ENCODE peak calls at places on chromosome 16, in nine cellular contexts. Y is left colon, O is NCI-H345, V is GM04503, U is OCI-LY7, T is activated B cell treated with CpG ODN at 0.5 μM for 24 hours, L is brain microvascular endothelial cell, J is NCI-H526, Z is activated gamma-delta T cell. C is an unnamed sample.

GRCh38 chr16:12540290-12540689 is 263.4 kb downstream of the CPPED1 start:
- DNase-seq in Y (no peak), O (no peak), V (no peak), U (no peak), T (no peak), L (no peak), J (no peak), Z (no peak), C (no peak)

GRCh38 chr16:85029413-85029794 is 1.8 kb downstream of the KIAA0513 start:
- DNase-seq in Y (no peak), O (no peak), V (no peak), U (no peak), T (no peak), L (no peak), J (no peak), Z (no peak), C (peak; percentile 78)

GRCh38 chr16:65214196-65214595 is 92.3 kb upstream of the CDH11 start:
- DNase-seq in Y (no peak), O (no peak), V (no peak), U (no peak), T (no peak), L (no peak), J (no peak), Z (no peak), C (no peak)

GRCh38 chr16:57675752-57676623 is 7.9 kb downstream of the ADGRG3 start:
- DNase-seq in Y (no peak), O (no peak), V (no peak), U (no peak), T (no peak), L (no peak), J (no peak), Z (no peak), C (no peak)

GRCh38 chr16:78704421-78704820 is 605.0 kb downstream of the WWOX start:
- DNase-seq in Y (no peak), O (no peak), V (no peak), U (no peak), T (no peak), L (no peak), J (peak; percentile 28), Z (no peak), C (no peak)

GRCh38 chr16:20348365-20349185 is 3.9 kb downstream of the UMOD start:
- DNase-seq in Y (peak; percentile 27), O (peak; percentile 54), V (no peak), U (no peak), T (no peak), L (no peak), J (no peak), Z (no peak), C (no peak)

GRCh38 chr16:67969286-67970039 is 1.0 kb upstream of the SLC12A4 start:
- DNase-seq in Y (peak; percentile 20), O (no peak), V (no peak), U (no peak), T (no peak), L (no peak), J (no peak), Z (no peak), C (no peak)

GRCh38 chr16:82199209-82199608 is 29.2 kb upstream of the MPHOSPH6 start:
- DNase-seq in Y (no peak), O (no peak), V (no peak), U (no peak), T (no peak), L (no peak), J (no peak), Z (no peak), C (no peak)

GRCh38 chr16:86093801-86094750 is 195.1 kb downstream of the IRF8 start:
- DNase-seq in Y (no peak), O (no peak), V (no peak), U (no peak), T (no peak), L (no peak), J (no peak), Z (no peak), C (no peak)

GRCh38 chr16:48013476-48013875 is 142.3 kb downstream of the ABCC12 start:
- DNase-seq in Y (no peak), O (no peak), V (no peak), U (no peak), T (no peak), L (no peak), J (no peak), Z (no peak), C (no peak)

GRCh38 chr16:29842732-29843346 is 20.2 kb downstream of the CDIPT start:
- DNase-seq in Y (no peak), O (no peak), V (no peak), U (no peak), T (no peak), L (no peak), J (no peak), Z (no peak), C (no peak)

GRCh38 chr16:57349212-57350031 is 9.2 kb upstream of the CCL22 start:
- DNase-seq in Y (peak; percentile 23), O (no peak), V (no peak), U (peak; percentile 45), T (peak; percentile 51), L (no peak), J (no peak), Z (no peak), C (no peak)

GRCh38 chr16:12780467-12780866 is 23.2 kb downstream of the CPPED1 start:
- DNase-seq in Y (no peak), O (no peak), V (no peak), U (no peak), T (no peak), L (no peak), J (no peak), Z (no peak), C (no peak)

GRCh38 chr16:50683689-50684374 is 2.7 kb upstream of the SNX20 start:
- DNase-seq in Y (no peak), O (no peak), V (no peak), U (peak; percentile 34), T (peak; percentile 62), L (no peak), J (no peak), Z (no peak), C (no peak)

GRCh38 chr16:11836653-11837244 is 14.6 kb downstream of the RSL1D1 start:
- DNase-seq in Y (no peak), O (no peak), V (peak; percentile 49), U (no peak), T (no peak), L (peak; percentile 73), J (no peak), Z (no peak), C (peak; percentile 83)

GRCh38 chr16:89360760-89361435 is 129.5 kb downstream of the ANKRD11 start:
- DNase-seq in Y (peak; percentile 52), O (no peak), V (no peak), U (peak; percentile 53), T (peak; percentile 26), L (no peak), J (no peak), Z (peak; percentile 48), C (no peak)

GRCh38 chr16:67279296-67280089 is at the start of gene PLEKHG4:
- DNase-seq in Y (peak; percentile 84), O (peak; percentile 62), V (no peak), U (peak; percentile 46), T (peak; percentile 73), L (peak; percentile 32), J (no peak), Z (peak; percentile 68), C (peak; percentile 36)

GRCh38 chr16:87874639-87875472 is 5.5 kb upstream of the SLC7A5 start:
- DNase-seq in Y (no peak), O (no peak), V (no peak), U (no peak), T (no peak), L (no peak), J (no peak), Z (no peak), C (no peak)

GRCh38 chr16:64089697-64090096 is 1032.2 kb downstream of the CDH11 start:
- DNase-seq in Y (no peak), O (peak; percentile 10), V (no peak), U (peak; percentile 78), T (no peak), L (peak; percentile 23), J (no peak), Z (no peak), C (peak; percentile 10)

GRCh38 chr16:1486551-1487390 is 2.0 kb downstream of the PTX4 start:
- DNase-seq in Y (no peak), O (no peak), V (no peak), U (no peak), T (no peak), L (no peak), J (no peak), Z (no peak), C (no peak)

GRCh38 chr16:8026450-8026849 is 563.9 kb downstream of the TMEM114 start:
- DNase-seq in Y (no peak), O (no peak), V (no peak), U (no peak), T (no peak), L (no peak), J (no peak), Z (no peak), C (no peak)

GRCh38 chr16:25126820-25127232 is 15.3 kb downstream of the LCMT1 start:
- DNase-seq in Y (peak; percentile 60), O (peak; percentile 6), V (peak; percentile 42), U (peak; percentile 35), T (no peak), L (peak; percentile 78), J (no peak), Z (no peak), C (peak; percentile 86)

GRCh38 chr16:19174478-19174877 is 6.4 kb downstream of the SYT17 start:
- DNase-seq in Y (no peak), O (no peak), V (no peak), U (no peak), T (no peak), L (no peak), J (no peak), Z (no peak), C (no peak)

GRCh38 chr16:85315871-85316270 is 203.6 kb upstream of the CIBAR2 start:
- DNase-seq in Y (no peak), O (no peak), V (no peak), U (no peak), T (no peak), L (no peak), J (no peak), Z (no peak), C (no peak)

GRCh38 chr16:85555549-85556455 is 57.3 kb upstream of the GSE1 start:
- DNase-seq in Y (peak; percentile 77), O (peak; percentile 74), V (no peak), U (peak; percentile 50), T (peak; percentile 30), L (peak; percentile 42), J (peak; percentile 60), Z (no peak), C (no peak)

GRCh38 chr16:3131755-3132377 is 3.0 kb upstream of the ZNF213 start:
- DNase-seq in Y (peak; percentile 55), O (peak; percentile 39), V (no peak), U (peak; percentile 57), T (no peak), L (peak; percentile 28), J (no peak), Z (no peak), C (peak; percentile 23)

GRCh38 chr16:74736531-74737157 is 36.0 kb upstream of the MLKL start:
- DNase-seq in Y (no peak), O (no peak), V (no peak), U (no peak), T (no peak), L (no peak), J (no peak), Z (no peak), C (no peak)

GRCh38 chr16:85800321-85800669 is 800 bp downstream of the COX4I1 start:
- DNase-seq in Y (no peak), O (no peak), V (no peak), U (peak; percentile 13), T (no peak), L (no peak), J (no peak), Z (no peak), C (peak; percentile 32)

GRCh38 chr16:77816293-77816692 is 27.9 kb downstream of the VAT1L start:
- DNase-seq in Y (no peak), O (no peak), V (no peak), U (no peak), T (no peak), L (no peak), J (no peak), Z (no peak), C (no peak)

GRCh38 chr16:2047330-2048115 is at the start of the genes NTHL1 and TSC2:
- DNase-seq in Y (peak; percentile 97), O (peak; percentile 95), V (peak; percentile 70), U (peak; percentile 97), T (peak; percentile 93), L (peak; percentile 95), J (peak; percentile 64), Z (peak; percentile 87), C (peak; percentile 95)

GRCh38 chr16:31435341-31436220 is 7.0 kb downstream of the ZNF843 start:
- DNase-seq in Y (no peak), O (no peak), V (no peak), U (no peak), T (no peak), L (no peak), J (no peak), Z (no peak), C (no peak)

C was measured in HFFc6.